ENCODE peak calls at places on chromosome 12, in eight cellular contexts. P is endodermal cell, Y is prostate gland, G is ovary, L is cardiac muscle cell, V is GM23248, N is iPS DF 6.9, K is RWPE2. E is an unnamed sample. For H3K36me3 and H3K27me3, the result is how much of the 10 kb centered on the place peaks cover.

GRCh38 chr12:58310368-58310767 is 369.0 kb downstream of the ATP23 start:
- DNase-seq in P (no peak), Y (no peak), G (no peak), L (peak), V (peak), N (no peak), K (no peak), E (no peak)

GRCh38 chr12:114875323-114875722 is 191.3 kb upstream of the TBX3 start:
- DNase-seq in P (no peak), Y (no peak), G (no peak), L (no peak), V (no peak), N (no peak), K (no peak), E (no peak)

GRCh38 chr12:78916845-78917480 is 52.4 kb downstream of the SYT1 start:
- DNase-seq in P (peak), Y (no peak), G (no peak), L (peak), V (peak), N (no peak), K (no peak), E (no peak)

GRCh38 chr12:103756443-103756842 is 84.6 kb downstream of the NT5DC3 start:
- DNase-seq in P (no peak), Y (no peak), G (no peak), L (no peak), V (no peak), N (no peak), K (no peak), E (no peak)

GRCh38 chr12:78403681-78404080 is 460.9 kb upstream of the SYT1 start:
- DNase-seq in P (no peak), Y (no peak), G (no peak), L (peak), V (peak), N (no peak), K (no peak), E (no peak)

GRCh38 chr12:80622271-80622670 is 85.2 kb upstream of the MYF6 start:
- DNase-seq in P (no peak), Y (no peak), G (no peak), L (no peak), V (peak), N (no peak), K (no peak), E (peak)

GRCh38 chr12:96368233-96368632 is 32.0 kb downstream of the CDK17 start:
- DNase-seq in P (no peak), Y (no peak), G (no peak), L (peak), V (peak), N (no peak), K (no peak), E (peak)

GRCh38 chr12:5516781-5517180 is 84.9 kb downstream of the NTF3 start:
- DNase-seq in P (peak), Y (no peak), G (no peak), L (no peak), V (no peak), N (no peak), K (no peak), E (no peak)

GRCh38 chr12:106358410-106359241 is 1.1 kb downstream of the POLR3B start:
- DNase-seq in P (no peak), Y (peak), G (no peak), L (peak), V (peak), N (no peak), K (no peak), E (no peak)

GRCh38 chr12:113244015-113244983 is 23.0 kb downstream of the TPCN1 start:
- DNase-seq in P (peak), Y (peak), G (peak), L (peak), V (no peak), N (no peak), K (no peak), E (peak)

GRCh38 chr12:93514853-93515252 is 47.5 kb downstream of the MRPL42 start:
- DNase-seq in P (no peak), Y (no peak), G (no peak), L (peak), V (peak), N (no peak), K (no peak), E (no peak)

GRCh38 chr12:104680070-104680469 is 223.3 kb downstream of the CHST11 start:
- DNase-seq in P (peak), Y (no peak), G (no peak), L (no peak), V (peak), N (peak), K (no peak), E (no peak)

GRCh38 chr12:66028388-66028787 is 102.2 kb downstream of the LLPH start:
- DNase-seq in P (no peak), Y (no peak), G (no peak), L (no peak), V (no peak), N (no peak), K (no peak), E (no peak)

GRCh38 chr12:63921157-63921556 is 76.7 kb downstream of the SRGAP1 start:
- DNase-seq in P (no peak), Y (no peak), G (no peak), L (no peak), V (no peak), N (no peak), K (no peak), E (no peak)

GRCh38 chr12:92596388-92596787 is 106.4 kb upstream of the PLEKHG7 start:
- DNase-seq in P (no peak), Y (no peak), G (no peak), L (peak), V (peak), N (no peak), K (no peak), E (peak)

GRCh38 chr12:7905071-7905470 is 30.9 kb downstream of the SLC2A3 start:
- DNase-seq in P (no peak), Y (no peak), G (no peak), L (peak), V (no peak), N (no peak), K (no peak), E (no peak)

GRCh38 chr12:119169150-119169549 is 9.6 kb upstream of the HSPB8 start:
- DNase-seq in P (no peak), Y (no peak), G (no peak), L (no peak), V (no peak), N (no peak), K (no peak), E (no peak)

GRCh38 chr12:27178723-27179398 is 65.2 kb upstream of the STK38L start:
- DNase-seq in P (no peak), Y (no peak), G (no peak), L (peak), V (no peak), N (no peak), K (no peak), E (no peak)

DNA sequence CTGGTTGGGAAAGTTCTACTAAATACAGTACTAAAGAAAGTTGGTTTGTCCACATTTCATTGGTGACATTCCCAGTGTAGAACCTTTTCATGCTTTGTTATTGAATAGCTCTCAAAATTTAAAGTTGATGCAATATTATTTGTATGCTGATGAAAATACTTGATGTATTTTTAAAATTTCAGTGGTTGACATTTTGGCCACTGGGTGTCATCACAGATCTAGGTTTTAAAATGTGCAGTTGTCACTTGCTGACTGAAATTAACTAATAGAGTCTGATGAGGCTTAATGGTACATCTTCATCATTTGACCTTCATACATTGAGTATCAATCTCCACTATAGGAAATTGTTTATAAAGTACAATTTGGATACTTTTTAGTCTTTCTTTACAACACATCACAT is 37.1 kb downstream of the CMAS start:
- DNase-seq in P (no peak), Y (peak), G (no peak), L (peak), V (peak), N (no peak), K (no peak), E (no peak)
- H3K36me3 ChIP-seq in P (under half), Y (under half), G (under half), L (under half), V (under half), N (under half), K (under half), E (under half)

GRCh38 chr12:14216405-14217294 is 148.8 kb upstream of the ATF7IP start:
- DNase-seq in P (no peak), Y (no peak), G (no peak), L (peak), V (peak), N (no peak), K (no peak), E (no peak)
- H3K4me3 ChIP-seq in P (no peak), Y (no peak), G (no peak), L (no peak), V (peak), N (no peak), K (no peak), E (peak)

GRCh38 chr12:88958961-88959360 is 378.7 kb upstream of the KITLG start:
- DNase-seq in P (peak), Y (no peak), G (no peak), L (no peak), V (no peak), N (no peak), K (no peak), E (no peak)
- H3K27me3 ChIP-seq in P (half or more), Y (under half), G (under half), L (under half), V (under half), N (under half), K (under half), E (under half)

DNA sequence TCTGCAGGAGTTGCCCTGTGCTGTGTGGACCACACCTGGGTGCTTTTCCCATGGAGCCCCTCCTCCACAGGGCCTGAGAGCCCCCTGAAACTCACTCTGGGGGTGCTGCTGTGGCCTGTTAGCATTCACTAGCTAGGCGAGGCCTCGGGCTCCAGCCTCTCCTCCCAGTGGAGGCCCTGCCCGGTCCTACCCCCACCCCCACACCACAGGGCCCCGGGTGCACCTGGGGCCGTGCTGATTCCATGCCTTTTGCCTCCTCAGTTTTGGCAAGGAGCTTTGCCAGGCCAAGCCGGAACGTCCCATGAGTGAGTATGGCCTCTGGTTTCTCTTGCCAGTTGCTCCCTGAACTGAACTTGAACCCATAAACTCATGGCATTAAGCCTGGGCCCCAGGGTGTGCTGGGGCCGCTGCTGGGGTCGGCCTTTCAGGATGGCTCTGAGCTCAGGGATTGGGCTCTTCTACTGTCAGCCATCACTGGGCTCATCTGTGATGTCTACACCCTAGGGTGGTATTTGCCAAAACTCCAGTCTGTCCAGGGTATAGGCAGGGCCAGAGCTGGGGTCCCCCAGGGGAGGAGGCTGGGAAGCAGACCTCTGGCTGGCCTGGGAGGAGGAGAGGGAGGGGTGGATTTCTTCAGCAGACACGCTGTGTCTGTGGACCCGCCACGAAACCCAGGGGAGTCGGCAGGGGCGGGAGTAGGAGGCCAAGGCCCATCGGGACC is 58.7 kb upstream of the TSPAN9 start:
- DNase-seq in P (no peak), Y (no peak), G (no peak), L (no peak), V (no peak), N (no peak), K (no peak), E (no peak)
- H3K36me3 ChIP-seq in P (under half), Y (under half), G (under half), L (under half), V (under half), N (under half), K (under half), E (under half)

DNA sequence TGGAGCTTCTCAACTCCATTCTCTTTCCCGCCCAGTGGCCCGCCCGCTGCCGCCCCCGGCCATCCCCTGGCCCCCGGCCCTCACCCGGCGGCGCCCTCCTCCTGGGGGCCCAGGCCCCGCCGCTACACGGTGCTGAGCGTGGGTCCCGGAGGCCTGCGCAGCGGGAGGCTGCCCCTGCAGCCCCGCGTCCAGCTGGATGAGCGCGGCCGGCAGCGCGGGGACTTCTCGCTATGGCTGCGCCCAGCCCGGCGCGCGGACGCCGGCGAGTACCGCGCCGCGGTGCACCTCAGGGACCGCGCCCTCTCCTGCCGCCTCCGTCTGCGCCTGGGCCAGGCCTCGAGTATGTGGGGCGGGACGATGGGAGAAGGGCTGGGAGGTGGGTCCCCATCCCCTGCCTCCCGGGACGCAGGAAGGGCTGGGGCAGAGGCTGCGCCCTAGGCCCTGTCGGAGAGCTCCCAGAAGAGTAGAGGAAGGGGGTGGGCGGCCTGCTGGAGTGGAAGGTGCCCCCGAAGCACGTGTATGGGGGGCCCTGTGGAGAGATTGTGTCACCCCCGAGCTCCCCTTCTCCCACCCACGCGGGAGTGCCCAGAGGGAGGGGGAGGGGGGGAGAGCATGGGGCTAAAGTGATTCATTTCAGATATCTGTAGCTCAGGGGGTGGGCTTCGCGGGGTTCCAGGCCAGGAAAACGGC is 1.5 kb downstream of the LAG3 start:
- DNase-seq in P (peak), Y (no peak), G (no peak), L (no peak), V (no peak), N (no peak), K (no peak), E (no peak)
- H3K4me3 ChIP-seq in P (no peak), Y (peak), G (peak), L (no peak), V (no peak), N (peak), K (no peak), E (no peak)

GRCh38 chr12:49964849-49965624 is 3.4 kb downstream of the AQP5 start:
- DNase-seq in P (no peak), Y (no peak), G (no peak), L (no peak), V (no peak), N (no peak), K (no peak), E (no peak)

GRCh38 chr12:49965836-49966235 is 4.2 kb downstream of the AQP5 start:
- DNase-seq in P (no peak), Y (no peak), G (no peak), L (no peak), V (no peak), N (no peak), K (no peak), E (no peak)

GRCh38 chr12:49962861-49963765 is 1.4 kb downstream of the AQP5 start:
- DNase-seq in P (peak), Y (peak), G (no peak), L (no peak), V (peak), N (no peak), K (peak), E (peak)

GRCh38 chr12:49961993-49962764 is 507 bp downstream of the AQP5 start:
- DNase-seq in P (peak), Y (no peak), G (no peak), L (no peak), V (no peak), N (no peak), K (no peak), E (no peak)

GRCh38 chr12:49963976-49964815 is 2.5 kb downstream of the AQP5 start:
- DNase-seq in P (peak), Y (no peak), G (no peak), L (no peak), V (no peak), N (no peak), K (peak), E (no peak)
- H3K27me3 ChIP-seq in P (half or more), Y (under half), G (under half), L (half or more), V (under half), N (under half), K (under half), E (under half)

GRCh38 chr12:87182696-87183233 is 846.4 kb downstream of the C12orf50 start:
- DNase-seq in P (no peak), Y (no peak), G (no peak), L (no peak), V (no peak), N (no peak), K (no peak), E (no peak)
- H3K36me3 ChIP-seq in P (under half), Y (under half), G (under half), L (under half), V (under half), N (under half), K (under half), E (under half)

DNA sequence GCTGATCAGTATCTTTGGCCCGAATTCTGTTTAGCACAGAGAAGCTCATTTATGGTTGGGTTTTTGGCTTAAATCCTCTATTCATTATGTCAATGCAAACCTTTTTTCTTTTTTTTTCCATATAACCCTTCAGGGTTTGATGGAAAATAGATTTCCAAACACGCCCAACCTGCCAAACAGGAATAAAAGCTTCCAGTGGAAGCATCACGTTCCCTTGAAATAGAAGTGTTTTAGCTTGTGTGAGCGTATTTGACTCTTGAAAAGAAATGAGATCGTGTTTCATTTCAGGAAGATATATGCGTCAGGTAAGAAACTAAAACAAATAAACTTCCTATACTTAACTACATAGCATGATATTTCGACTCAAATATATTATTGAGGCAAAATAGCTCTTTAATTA is at the start of gene PIK3C2G:
- DNase-seq in P (no peak), Y (peak), G (no peak), L (no peak), V (no peak), N (no peak), K (no peak), E (no peak)
- H3K4me3 ChIP-seq in P (no peak), Y (no peak), G (no peak), L (no peak), V (no peak), N (no peak), K (no peak), E (no peak)

E was measured in MG63.